ENCODE peak calls at places on chromosomes 1 and 21, in six cellular contexts. Z, M, B, H, F and J are unnamed samples.

GRCh38 chr1:220991959-220992704 is 112.9 kb downstream of the HLX start:
- DNase-seq in Z (peak), M (no peak), B (no peak), H (no peak), F (no peak), J (no peak)

GRCh38 chr1:29658688-29659087 is 422.4 kb downstream of the PTPRU start:
- DNase-seq in Z (no peak), M (no peak), B (no peak), H (no peak), F (no peak), J (no peak)

GRCh38 chr21:31945576-31945975 is 72.8 kb downstream of the HUNK start:
- DNase-seq in Z (no peak), M (no peak), B (no peak), H (no peak), F (no peak), J (no peak)

GRCh38 chr21:28489197-28489596 is 503.5 kb downstream of the LTN1 start:
- DNase-seq in Z (no peak), M (no peak), B (no peak), H (no peak), F (no peak), J (no peak)

GRCh38 chr1:172941456-172941855 is 109.3 kb downstream of the TNFSF18 start:
- DNase-seq in Z (no peak), M (no peak), B (no peak), H (no peak), F (no peak), J (no peak)

GRCh38 chr1:50109647-50110075 is 941 bp downstream of the ELAVL4 start:
- DNase-seq in Z (no peak), M (peak), B (no peak), H (no peak), F (peak), J (no peak)

GRCh38 chr1:32695098-32695904 is 7.3 kb downstream of the SYNC start:
- DNase-seq in Z (no peak), M (no peak), B (no peak), H (peak), F (no peak), J (no peak)

GRCh38 chr1:59316497-59317128 is 19.7 kb downstream of the FGGY start:
- DNase-seq in Z (no peak), M (no peak), B (no peak), H (no peak), F (no peak), J (no peak)

GRCh38 chr1:153122831-153123421 is 9.6 kb upstream of the SPRR2F start:
- DNase-seq in Z (peak), M (no peak), B (no peak), H (no peak), F (peak), J (no peak)